ENCODE peak calls at places on chromosomes 7 and 10, in nine cellular contexts. O is tibial nerve; V is cardiac muscle cell; E is spleen; C is CD8-positive, alpha-beta memory T cell; Z is CD4-positive, CD25-positive, alpha-beta regulatory T cell; Y is thoracic aorta; W is A549; D is SJSA1. K is an unnamed sample.
A peak's percentile ranks its signal among the peaks of the same experiment; 100 is the strongest.

GRCh38 chr10:63430091-63430998 is 35.4 kb downstream of the JMJD1C start:
- DNase-seq in W (no peak), Y (no peak), Z (no peak), O (no peak), V (no peak), D (no peak), C (no peak), E (no peak), K (no peak)

GRCh38 chr10:75483188-75483587 is 51.8 kb downstream of the LRMDA start:
- DNase-seq in C (no peak), Z (no peak), W (no peak), O (no peak), D (no peak), V (no peak), Y (no peak), E (no peak), K (no peak)

GRCh38 chr10:108452483-108453060 is 1288.1 kb upstream of the SORCS1 start:
- DNase-seq in Z (no peak), V (no peak), O (no peak), W (no peak), Y (no peak), C (no peak), E (no peak), D (no peak), K (no peak)

GRCh38 chr10:51341216-51341615 is 266.9 kb downstream of the PRKG1 start:
- DNase-seq in Z (no peak), W (no peak), E (no peak), Y (no peak), O (no peak), D (no peak), V (no peak), C (no peak), K (no peak)

GRCh38 chr7:129607471-129608120 is 3.9 kb upstream of the NRF1 start:
- DNase-seq in W (peak; percentile 78), O (no peak), Z (no peak), C (peak; percentile 27), V (peak; percentile 55), E (no peak), D (no peak), Y (no peak), K (peak; percentile 54)

GRCh38 chr10:29409241-29410051 is 120.6 kb downstream of the LYZL1 start:
- DNase-seq in O (peak; percentile 69), Z (no peak), D (peak; percentile 75), W (peak; percentile 80), E (peak; percentile 90), Y (peak; percentile 13), C (peak; percentile 39), V (peak; percentile 44), K (peak; percentile 35)

GRCh38 chr7:68511281-68511680 is 1087.0 kb upstream of the AUTS2 start:
- DNase-seq in Y (no peak), V (peak; percentile 7), C (no peak), W (no peak), E (no peak), O (no peak), D (no peak), Z (no peak), K (no peak)

GRCh38 chr10:111360260-111360925 is 283.6 kb downstream of the ADRA2A start:
- DNase-seq in W (no peak), E (peak; percentile 70), Z (no peak), O (no peak), V (peak; percentile 80), D (peak; percentile 55), C (no peak), Y (no peak), K (no peak)

GRCh38 chr7:105229641-105230040 is 159.1 kb downstream of the SRPK2 start:
- DNase-seq in V (no peak), E (no peak), W (no peak), C (no peak), D (no peak), O (no peak), Y (no peak), Z (no peak), K (no peak)

GRCh38 chr7:27097686-27098492 is 2.1 kb upstream of the HOXA1 start:
- DNase-seq in Z (no peak), W (no peak), D (no peak), C (no peak), E (no peak), O (no peak), Y (no peak), V (no peak), K (no peak)

GRCh38 chr10:69479737-69480412 is 28.6 kb downstream of the TSPAN15 start:
- DNase-seq in W (no peak), Y (no peak), D (no peak), V (no peak), O (no peak), C (no peak), E (no peak), Z (no peak), K (no peak)

GRCh38 chr7:27251136-27251512 is 8.5 kb downstream of the EVX1 start:
- DNase-seq in W (no peak), V (no peak), D (no peak), O (no peak), E (no peak), C (no peak), Y (no peak), Z (no peak), K (no peak)

GRCh38 chr10:104337527-104337984 is 709 bp downstream of the ITPRIP start:
- DNase-seq in D (no peak), C (no peak), V (no peak), E (peak; percentile 89), Y (no peak), Z (no peak), W (peak; percentile 63), O (no peak), K (no peak)

GRCh38 chr7:87220734-87221215 is 1.2 kb upstream of the TMEM243 start:
- DNase-seq in Z (no peak), D (no peak), O (no peak), W (no peak), Y (no peak), E (no peak), V (peak; percentile 18), C (no peak), K (no peak)

GRCh38 chr7:150421831-150422230 is 28.6 kb upstream of the GIMAP8 start:
- DNase-seq in Z (no peak), E (no peak), Y (no peak), O (no peak), W (no peak), D (no peak), V (no peak), C (no peak), K (no peak)

GRCh38 chr7:151506901-151507382 is 12.8 kb downstream of the RHEB start:
- DNase-seq in W (no peak), C (no peak), E (no peak), O (no peak), D (no peak), V (no peak), Y (no peak), Z (no peak), K (no peak)

GRCh38 chr7:30135551-30136271 is 925 bp downstream of the MTURN start:
- DNase-seq in C (peak; percentile 51), Y (peak; percentile 37), O (peak; percentile 65), V (peak; percentile 56), Z (peak; percentile 46), D (peak; percentile 71), E (peak; percentile 93), W (peak; percentile 65), K (peak; percentile 60)

GRCh38 chr10:52864459-52865106 is 92.0 kb upstream of the MBL2 start:
- DNase-seq in V (no peak), D (peak; percentile 84), O (peak; percentile 62), E (peak; percentile 67), W (no peak), Y (no peak), Z (no peak), C (no peak), K (no peak)

DNA sequence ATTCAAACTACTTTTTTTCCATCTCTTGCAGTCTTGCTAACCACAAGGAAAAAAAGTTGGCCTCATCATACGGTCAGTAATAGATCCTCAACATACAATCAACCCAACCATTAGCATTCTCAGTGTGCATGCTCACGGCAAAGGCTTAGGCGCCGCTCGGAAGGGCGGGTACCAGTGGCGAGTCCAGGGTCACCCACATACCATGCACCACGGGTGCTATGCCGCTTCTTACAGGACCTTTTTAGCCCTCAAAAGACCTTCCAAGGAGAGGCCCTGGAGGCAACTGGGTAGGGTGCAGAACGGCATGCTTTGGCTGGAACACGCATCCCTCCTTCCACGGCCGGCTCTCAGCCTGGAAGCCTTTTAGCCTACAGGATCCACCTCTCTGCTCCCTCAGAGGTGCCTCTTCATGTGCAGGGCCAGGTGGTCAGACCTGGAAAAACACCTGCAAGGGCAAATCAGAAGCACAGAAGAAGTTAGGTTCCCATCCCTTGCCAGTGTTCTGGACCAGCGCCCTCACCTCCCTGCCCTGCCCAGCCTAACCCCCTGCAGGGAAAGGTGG is 5.8 kb downstream of the KLF6 start:
- DNase-seq in E (peak; percentile 75), W (no peak), Z (no peak), D (no peak), Y (no peak), V (no peak), C (no peak), O (no peak), K (peak; percentile 27)
- H3K4me1 ChIP-seq in E (peaks cover 63% of the 10 kb centered on the region), W (peaks cover 75% of the 10 kb centered on the region), Z (peaks cover 73% of the 10 kb centered on the region), D (peaks cover 82% of the 10 kb centered on the region), Y (peaks cover 45% of the 10 kb centered on the region), V (peaks cover 8% of the 10 kb centered on the region), C (peaks cover 75% of the 10 kb centered on the region), O (peaks cover 47% of the 10 kb centered on the region), K (peaks cover 72% of the 10 kb centered on the region)

GRCh38 chr10:97500297-97500575 is 1.5 kb downstream of the UBTD1 start:
- DNase-seq in Y (no peak), W (no peak), C (peak; percentile 3), Z (no peak), D (no peak), E (no peak), O (no peak), V (no peak), K (no peak)
- H3K27ac ChIP-seq in Y (peak overlapping the region; percentile 92), W (no peak overlapping the region), C (no peak overlapping the region), Z (no peak overlapping the region), D (no peak overlapping the region), E (peak overlapping the region; percentile 94), O (peak overlapping the region; percentile 96), V (no peak overlapping the region), K (no peak overlapping the region)

DNA sequence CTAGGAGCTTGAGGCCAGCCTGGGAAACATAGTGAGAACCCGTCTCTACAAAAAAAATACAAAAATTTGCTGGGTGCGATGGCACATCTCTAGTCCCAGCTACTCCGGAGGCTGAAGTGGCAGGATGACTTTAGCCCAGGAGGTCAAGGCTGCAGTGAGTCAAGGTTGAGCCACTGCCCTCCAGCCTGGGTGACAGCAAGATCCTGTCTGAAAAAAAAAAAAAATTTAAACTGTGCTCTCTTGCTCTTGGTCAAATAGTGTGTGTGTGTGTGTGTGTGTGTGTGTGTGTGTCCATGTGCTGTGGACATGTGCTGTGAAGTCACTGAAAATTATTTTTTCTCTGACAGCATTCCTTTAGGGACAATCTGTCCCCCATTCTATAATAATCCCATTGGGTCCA is 62.1 kb upstream of the TCF7L2 start:
- DNase-seq in Y (no peak), O (no peak), C (no peak), V (no peak), W (no peak), D (no peak), E (no peak), Z (no peak), K (no peak)
- H3K4me1 ChIP-seq in Y (no peaks in the 10 kb centered on the region), O (no peaks in the 10 kb centered on the region), C (no peaks in the 10 kb centered on the region), V (no peaks in the 10 kb centered on the region), W (no peaks in the 10 kb centered on the region), D (no peaks in the 10 kb centered on the region), E (no peaks in the 10 kb centered on the region), Z (no peaks in the 10 kb centered on the region), K (no peaks in the 10 kb centered on the region)

DNA sequence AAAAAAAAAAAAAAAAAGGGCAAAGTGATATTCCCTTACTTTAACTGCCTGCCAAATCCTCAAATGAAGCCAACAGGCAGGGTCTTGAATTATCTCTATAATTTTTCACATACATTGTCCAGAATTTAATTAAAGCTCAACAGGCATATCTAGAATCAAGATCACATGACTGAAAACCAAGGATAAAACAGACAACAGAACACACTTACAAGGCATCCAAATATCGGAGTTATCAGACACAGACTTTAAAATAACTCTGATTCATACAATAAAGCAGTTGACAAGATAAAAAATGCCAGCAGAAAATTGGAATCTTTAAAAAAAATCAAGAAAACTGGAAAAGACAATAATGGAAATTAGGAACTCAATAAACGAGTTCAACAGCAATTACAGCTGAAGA is 10.7 kb downstream of the CYTH3 start:
- DNase-seq in O (no peak), E (no peak), V (no peak), Y (no peak), W (no peak), D (no peak), Z (no peak), C (no peak), K (no peak)
- H3K27ac ChIP-seq in O (peak overlapping the region; percentile 1), E (no peak overlapping the region), V (no peak overlapping the region), Y (peak overlapping the region; percentile 71), W (no peak overlapping the region), D (no peak overlapping the region), Z (no peak overlapping the region), C (no peak overlapping the region), K (no peak overlapping the region)